ENCODE peak calls at places on chromosome 13, in four cellular contexts. One of them, this sample, is unnamed.
A peak's percentile ranks its signal among the peaks of the same experiment; 100 is the strongest.

GRCh38 chr13:41916173-41916954 is 44.5 kb downstream of the VWA8 start:
- DNase-seq in uterus: no peak
- DNase-seq in midbrain: no peak
- DNase-seq in CD4-positive, CD25-positive, alpha-beta regulatory T cell: peak; percentile 67
- DNase-seq in this sample: peak; percentile 26

GRCh38 chr13:75766636-75767035 is 130.5 kb downstream of the LMO7 start:
- DNase-seq in uterus: no peak
- DNase-seq in midbrain: no peak
- DNase-seq in CD4-positive, CD25-positive, alpha-beta regulatory T cell: peak; percentile 5
- DNase-seq in this sample: no peak

GRCh38 chr13:110265682-110266430 is 41.1 kb downstream of the COL4A1 start:
- DNase-seq in uterus: peak; percentile 61
- DNase-seq in midbrain: no peak
- DNase-seq in CD4-positive, CD25-positive, alpha-beta regulatory T cell: no peak
- DNase-seq in this sample: no peak

GRCh38 chr13:35552172-35552844 is 75.8 kb upstream of the MAB21L1 start:
- DNase-seq in uterus: no peak
- DNase-seq in midbrain: no peak
- DNase-seq in CD4-positive, CD25-positive, alpha-beta regulatory T cell: no peak
- DNase-seq in this sample: no peak

GRCh38 chr13:100483836-100484381 is 104.7 kb downstream of the GGACT start:
- DNase-seq in uterus: no peak
- DNase-seq in midbrain: no peak
- DNase-seq in CD4-positive, CD25-positive, alpha-beta regulatory T cell: no peak
- DNase-seq in this sample: no peak

GRCh38 chr13:102690883-102691282 is 4.0 kb downstream of the METTL21C start:
- DNase-seq in uterus: no peak
- DNase-seq in midbrain: no peak
- DNase-seq in CD4-positive, CD25-positive, alpha-beta regulatory T cell: no peak
- DNase-seq in this sample: no peak

GRCh38 chr13:94764576-94765321 is 52.4 kb upstream of the SOX21 start:
- DNase-seq in uterus: no peak
- DNase-seq in midbrain: no peak
- DNase-seq in CD4-positive, CD25-positive, alpha-beta regulatory T cell: no peak
- DNase-seq in this sample: no peak

GRCh38 chr13:39586142-39586541 is 16.9 kb downstream of the LHFPL6 start:
- DNase-seq in uterus: no peak
- DNase-seq in midbrain: no peak
- DNase-seq in CD4-positive, CD25-positive, alpha-beta regulatory T cell: no peak
- DNase-seq in this sample: no peak

GRCh38 chr13:21077360-21078353 is 16.3 kb upstream of the LATS2 start:
- DNase-seq in uterus: no peak
- DNase-seq in midbrain: no peak
- DNase-seq in CD4-positive, CD25-positive, alpha-beta regulatory T cell: no peak
- DNase-seq in this sample: no peak

GRCh38 chr13:23905766-23906165 is 8.5 kb upstream of the C1QTNF9B start:
- DNase-seq in uterus: no peak
- DNase-seq in midbrain: no peak
- DNase-seq in CD4-positive, CD25-positive, alpha-beta regulatory T cell: no peak
- DNase-seq in this sample: no peak

GRCh38 chr13:113208424-113209335 is at the start of gene PCID2:
- DNase-seq in uterus: peak; percentile 81
- DNase-seq in midbrain: peak; percentile 92
- DNase-seq in CD4-positive, CD25-positive, alpha-beta regulatory T cell: peak; percentile 95
- DNase-seq in this sample: peak; percentile 91

GRCh38 chr13:95924389-95924994 is 128.7 kb downstream of the UGGT2 start:
- DNase-seq in uterus: no peak
- DNase-seq in midbrain: no peak
- DNase-seq in CD4-positive, CD25-positive, alpha-beta regulatory T cell: no peak
- DNase-seq in this sample: no peak

GRCh38 chr13:109698779-109699178 is 87.6 kb downstream of the IRS2 start:
- DNase-seq in uterus: no peak
- DNase-seq in midbrain: no peak
- DNase-seq in CD4-positive, CD25-positive, alpha-beta regulatory T cell: no peak
- DNase-seq in this sample: no peak

GRCh38 chr13:100721885-100722512 is 47.4 kb upstream of the TMTC4 start:
- DNase-seq in uterus: no peak
- DNase-seq in midbrain: peak; percentile 64
- DNase-seq in CD4-positive, CD25-positive, alpha-beta regulatory T cell: peak; percentile 57
- DNase-seq in this sample: peak; percentile 55

GRCh38 chr13:43196171-43196611 is 172.8 kb downstream of the DNAJC15 start:
- DNase-seq in uterus: peak; percentile 34
- DNase-seq in midbrain: no peak
- DNase-seq in CD4-positive, CD25-positive, alpha-beta regulatory T cell: no peak
- DNase-seq in this sample: no peak

GRCh38 chr13:87259479-87260083 is 411.6 kb upstream of the SLITRK5 start:
- DNase-seq in uterus: no peak
- DNase-seq in midbrain: no peak
- DNase-seq in CD4-positive, CD25-positive, alpha-beta regulatory T cell: no peak
- DNase-seq in this sample: no peak

GRCh38 chr13:40777166-40777956 is 6.4 kb upstream of the MRPS31 start:
- DNase-seq in uterus: peak; percentile 41
- DNase-seq in midbrain: peak; percentile 60
- DNase-seq in CD4-positive, CD25-positive, alpha-beta regulatory T cell: peak; percentile 81
- DNase-seq in this sample: peak; percentile 25

GRCh38 chr13:34416833-34417425 is 525.1 kb upstream of the NBEA start:
- DNase-seq in uterus: peak; percentile 20
- DNase-seq in midbrain: peak; percentile 70
- DNase-seq in CD4-positive, CD25-positive, alpha-beta regulatory T cell: no peak
- DNase-seq in this sample: peak; percentile 60

GRCh38 chr13:100363874-100364273 is 224.7 kb downstream of the GGACT start:
- DNase-seq in uterus: no peak
- DNase-seq in midbrain: no peak
- DNase-seq in CD4-positive, CD25-positive, alpha-beta regulatory T cell: no peak
- DNase-seq in this sample: no peak

GRCh38 chr13:31276386-31276785 is 76.6 kb downstream of the B3GLCT start:
- DNase-seq in uterus: no peak
- DNase-seq in midbrain: no peak
- DNase-seq in CD4-positive, CD25-positive, alpha-beta regulatory T cell: no peak
- DNase-seq in this sample: peak; percentile 45

GRCh38 chr13:56009418-56009817 is 1131.3 kb upstream of the PRR20A start:
- DNase-seq in uterus: no peak
- DNase-seq in midbrain: no peak
- DNase-seq in CD4-positive, CD25-positive, alpha-beta regulatory T cell: no peak
- DNase-seq in this sample: no peak

GRCh38 chr13:108915634-108916497 is 286.5 kb downstream of the MYO16 start:
- DNase-seq in uterus: peak; percentile 90
- DNase-seq in midbrain: peak; percentile 29
- DNase-seq in CD4-positive, CD25-positive, alpha-beta regulatory T cell: peak; percentile 91
- DNase-seq in this sample: peak; percentile 44

GRCh38 chr13:30142502-30143211 is 164.7 kb downstream of the KATNAL1 start:
- DNase-seq in uterus: peak; percentile 73
- DNase-seq in midbrain: no peak
- DNase-seq in CD4-positive, CD25-positive, alpha-beta regulatory T cell: no peak
- DNase-seq in this sample: no peak

GRCh38 chr13:100835695-100836094 is 161.1 kb upstream of the TMTC4 start:
- DNase-seq in uterus: no peak
- DNase-seq in midbrain: no peak
- DNase-seq in CD4-positive, CD25-positive, alpha-beta regulatory T cell: no peak
- DNase-seq in this sample: no peak

GRCh38 chr13:110610955-110611595 is 4.3 kb upstream of the NAXD start:
- DNase-seq in uterus: no peak
- DNase-seq in midbrain: no peak
- DNase-seq in CD4-positive, CD25-positive, alpha-beta regulatory T cell: peak; percentile 35
- DNase-seq in this sample: peak; percentile 58

GRCh38 chr13:98981596-98982195 is 3.8 kb upstream of the DOCK9 start:
- DNase-seq in uterus: no peak
- DNase-seq in midbrain: no peak
- DNase-seq in CD4-positive, CD25-positive, alpha-beta regulatory T cell: peak; percentile 32
- DNase-seq in this sample: no peak

GRCh38 chr13:33032037-33032625 is 15.9 kb downstream of the KL start:
- DNase-seq in uterus: no peak
- DNase-seq in midbrain: no peak
- DNase-seq in CD4-positive, CD25-positive, alpha-beta regulatory T cell: no peak
- DNase-seq in this sample: no peak

GRCh38 chr13:99196466-99197256 is 4.0 kb upstream of the UBAC2 start:
- DNase-seq in uterus: no peak
- DNase-seq in midbrain: no peak
- DNase-seq in CD4-positive, CD25-positive, alpha-beta regulatory T cell: peak; percentile 66
- DNase-seq in this sample: no peak

GRCh38 chr13:36518707-36519106 is 86.4 kb downstream of the CCNA1 start:
- DNase-seq in uterus: no peak
- DNase-seq in midbrain: no peak
- DNase-seq in CD4-positive, CD25-positive, alpha-beta regulatory T cell: no peak
- DNase-seq in this sample: no peak

GRCh38 chr13:23550164-23550563 is 20.0 kb upstream of the TNFRSF19 start:
- DNase-seq in uterus: no peak
- DNase-seq in midbrain: no peak
- DNase-seq in CD4-positive, CD25-positive, alpha-beta regulatory T cell: no peak
- DNase-seq in this sample: no peak

GRCh38 chr13:83325454-83325853 is 556.8 kb downstream of the SLITRK1 start:
- DNase-seq in uterus: no peak
- DNase-seq in midbrain: no peak
- DNase-seq in CD4-positive, CD25-positive, alpha-beta regulatory T cell: no peak
- DNase-seq in this sample: no peak

GRCh38 chr13:91032104-91032503 is 315.4 kb upstream of the MIR17HG start:
- DNase-seq in uterus: no peak
- DNase-seq in midbrain: no peak
- DNase-seq in CD4-positive, CD25-positive, alpha-beta regulatory T cell: no peak
- DNase-seq in this sample: no peak

GRCh38 chr13:113017506-113018215 is 48.6 kb downstream of the MCF2L start:
- DNase-seq in uterus: no peak
- DNase-seq in midbrain: no peak
- DNase-seq in CD4-positive, CD25-positive, alpha-beta regulatory T cell: no peak
- DNase-seq in this sample: no peak

GRCh38 chr13:68027311-68027710 is 797.2 kb upstream of the PCDH9 start:
- DNase-seq in uterus: no peak
- DNase-seq in midbrain: no peak
- DNase-seq in CD4-positive, CD25-positive, alpha-beta regulatory T cell: no peak
- DNase-seq in this sample: no peak

GRCh38 chr13:39655569-39656324 is at the start of gene COG6:
- DNase-seq in uterus: peak; percentile 87
- DNase-seq in midbrain: peak; percentile 96
- DNase-seq in CD4-positive, CD25-positive, alpha-beta regulatory T cell: peak; percentile 92
- DNase-seq in this sample: peak; percentile 91

This sample was measured in putamen.